ENCODE peak calls at places on chromosomes 4 and X, in four cellular contexts. Y is IMR-90, N is mesenchymal stem cell, C is H9. D is an unnamed sample.
A peak's percentile ranks its signal among the peaks of the same experiment; 100 is the strongest.

GRCh38 chr4:150943831-150944230 is 71.3 kb downstream of the LRBA start:
- DNase-seq in C (no peak), Y (no peak), N (no peak), D (no peak)

GRCh38 chrX:130885996-130886395 is 17.0 kb downstream of the ENOX2 start:
- DNase-seq in N (no peak), Y (no peak), C (no peak), D (no peak)

GRCh38 chrX:35351795-35352483 is 409.3 kb downstream of the FAM47B start:
- DNase-seq in Y (no peak), N (no peak), C (no peak), D (no peak)

GRCh38 chr4:40662962-40663604 is 33.4 kb upstream of the RBM47 start:
- DNase-seq in N (peak; percentile 71), Y (peak; percentile 89), C (no peak), D (no peak)

GRCh38 chrX:16185725-16186136 is 18.4 kb downstream of the MAGEB17 start:
- DNase-seq in C (no peak), N (peak; percentile 81), Y (peak; percentile 88), D (no peak)

GRCh38 chrX:12702509-12703091 is 88.6 kb upstream of the PRPS2 start:
- DNase-seq in C (no peak), N (no peak), Y (no peak), D (peak; percentile 3)

GRCh38 chr4:52594961-52595360 is 64.1 kb downstream of the USP46 start:
- DNase-seq in Y (peak; percentile 73), N (peak; percentile 88), C (no peak), D (no peak)

GRCh38 chr4:40475609-40476008 is 140.5 kb downstream of the CHRNA9 start:
- DNase-seq in C (no peak), N (no peak), Y (no peak), D (no peak)

GRCh38 chr4:98433608-98434198 is 172.5 kb downstream of the RAP1GDS1 start:
- DNase-seq in Y (no peak), N (no peak), C (no peak), D (no peak)

GRCh38 chr4:60562353-60562752 is 637.8 kb upstream of the ADGRL3 start:
- DNase-seq in Y (no peak), C (no peak), N (no peak), D (no peak)

GRCh38 chrX:16946971-16947562 is 609 bp downstream of the REPS2 start:
- DNase-seq in N (no peak), C (no peak), Y (no peak), D (no peak)

GRCh38 chr4:85427123-85427522 is 47.8 kb upstream of the ARHGAP24 start:
- DNase-seq in N (no peak), C (no peak), Y (no peak), D (no peak)

GRCh38 chr4:98341309-98341708 is 80.1 kb downstream of the RAP1GDS1 start:
- DNase-seq in C (no peak), Y (peak; percentile 48), N (peak; percentile 19), D (no peak)

GRCh38 chr4:15478724-15479088 is 9.0 kb downstream of the CC2D2A start:
- DNase-seq in Y (no peak), N (no peak), C (peak; percentile 33), D (no peak)

GRCh38 chrX:65821721-65822496 is 154.5 kb downstream of the MSN start:
- DNase-seq in N (no peak), C (no peak), Y (no peak), D (no peak)

GRCh38 chrX:21487832-21488231 is 113.6 kb downstream of the CNKSR2 start:
- DNase-seq in N (no peak), Y (peak; percentile 13), C (no peak), D (no peak)

GRCh38 chr4:6169239-6169638 is 31.1 kb downstream of the JAKMIP1 start:
- DNase-seq in N (no peak), Y (no peak), C (no peak), D (no peak)

GRCh38 chrX:63754141-63754859 is 30.7 kb downstream of the ARHGEF9 start:
- DNase-seq in Y (peak; percentile 15), C (peak; percentile 22), N (peak; percentile 63), D (no peak)

GRCh38 chr4:183867247-183867646 is 37.9 kb upstream of the STOX2 start:
- DNase-seq in Y (no peak), C (no peak), N (no peak), D (no peak)

GRCh38 chrX:4320436-4320947 is 607.0 kb upstream of the PRKX start:
- DNase-seq in Y (no peak), C (no peak), N (no peak), D (no peak)

GRCh38 chrX:144716187-144716586 is 531.1 kb upstream of the SPANXN1 start:
- DNase-seq in N (no peak), Y (no peak), C (no peak), D (no peak)

GRCh38 chr4:147683172-147683571 is 791 bp downstream of the PRMT9 start:
- DNase-seq in N (peak; percentile 57), C (no peak), Y (peak; percentile 32), D (no peak)

GRCh38 chrX:128781506-128781905 is 729.3 kb upstream of the ACTRT1 start:
- DNase-seq in Y (no peak), C (peak; percentile 57), N (peak; percentile 6), D (peak; percentile 3)

GRCh38 chrX:79477691-79478090 is 110.6 kb upstream of the ITM2A start:
- DNase-seq in Y (no peak), C (no peak), N (no peak), D (no peak)

GRCh38 chrX:69066966-69067525 is 98.2 kb downstream of the PJA1 start:
- DNase-seq in Y (peak; percentile 54), N (peak; percentile 35), C (no peak), D (no peak)

GRCh38 chr4:77445846-77446245 is 159.8 kb upstream of the CXCL13 start:
- DNase-seq in N (no peak), C (no peak), Y (no peak), D (no peak)

GRCh38 chrX:71216446-71216845 is 6.6 kb upstream of the GJB1 start:
- DNase-seq in N (no peak), Y (no peak), C (no peak), D (no peak)

GRCh38 chrX:40733691-40734090 is 1.7 kb downstream of the MED14 start:
- DNase-seq in C (no peak), Y (no peak), N (peak; percentile 3), D (no peak)

GRCh38 chr4:150078996-150079581 is 844 bp downstream of the DCLK2 start:
- DNase-seq in C (peak; percentile 61), N (peak; percentile 70), Y (peak; percentile 40), D (peak; percentile 31)

GRCh38 chr4:169314906-169315305 is 44.1 kb upstream of the SH3RF1 start:
- DNase-seq in C (no peak), N (peak; percentile 47), Y (peak; percentile 70), D (no peak)

GRCh38 chrX:96685205-96686099 is 810 bp downstream of the DIAPH2 start:
- DNase-seq in C (peak; percentile 33), Y (peak; percentile 55), N (peak; percentile 80), D (no peak)

DNA sequence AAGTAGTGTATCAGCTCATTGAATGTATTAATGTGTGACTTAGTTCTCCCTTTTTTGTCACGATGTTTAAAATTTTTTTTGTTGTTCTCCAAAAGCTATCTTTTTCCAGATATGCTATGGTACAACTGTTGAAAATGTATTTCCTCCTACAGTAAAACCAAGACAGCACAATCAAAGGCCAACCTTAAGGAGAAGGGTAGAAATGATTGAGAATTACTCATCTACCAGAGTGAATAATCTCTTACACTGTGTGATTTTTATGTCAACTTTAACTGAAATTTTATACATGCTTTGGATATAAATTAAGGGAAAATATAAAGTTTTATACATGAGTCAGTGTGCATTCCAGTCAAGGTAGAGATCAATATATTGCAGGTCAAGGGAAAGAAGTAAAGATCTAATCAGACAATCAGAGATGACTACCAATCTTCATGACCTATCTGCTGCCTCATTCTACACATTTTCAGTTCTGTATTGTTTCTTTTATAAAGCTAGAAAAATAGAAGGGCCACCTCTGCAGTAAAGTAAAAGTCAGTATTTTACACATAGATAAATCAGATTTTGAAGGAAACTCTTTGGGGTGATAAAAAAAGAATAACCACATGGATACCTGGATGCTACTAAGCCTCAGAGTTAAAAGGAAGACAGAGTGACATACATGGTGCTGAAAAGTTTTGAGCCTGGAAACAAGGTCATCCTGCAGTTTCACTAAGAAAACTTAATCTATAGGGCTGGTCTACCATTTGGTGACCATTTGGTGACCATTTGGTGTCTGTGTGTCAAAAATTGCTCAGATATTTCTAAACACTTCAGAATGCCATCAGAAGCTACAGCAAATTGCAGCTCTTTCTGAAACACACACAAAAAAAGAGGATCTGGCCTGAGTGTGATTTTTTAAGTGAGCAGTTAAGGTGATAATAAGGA is 1.6 kb downstream of the FAM13A start:
- DNase-seq in Y (no peak), N (no peak), C (no peak), D (no peak)
- H3K23ac ChIP-seq in Y (no peak overlapping the region), N (no peak overlapping the region), C (no peak overlapping the region), D (no peak overlapping the region)

GRCh38 chrX:106606583-106606982 is 5.2 kb upstream of the RADX start:
- DNase-seq in Y (no peak), C (no peak), N (no peak), D (no peak)
- H3K23ac ChIP-seq in Y (no peak overlapping the region), C (no peak overlapping the region), N (no peak overlapping the region), D (no peak overlapping the region)

DNA sequence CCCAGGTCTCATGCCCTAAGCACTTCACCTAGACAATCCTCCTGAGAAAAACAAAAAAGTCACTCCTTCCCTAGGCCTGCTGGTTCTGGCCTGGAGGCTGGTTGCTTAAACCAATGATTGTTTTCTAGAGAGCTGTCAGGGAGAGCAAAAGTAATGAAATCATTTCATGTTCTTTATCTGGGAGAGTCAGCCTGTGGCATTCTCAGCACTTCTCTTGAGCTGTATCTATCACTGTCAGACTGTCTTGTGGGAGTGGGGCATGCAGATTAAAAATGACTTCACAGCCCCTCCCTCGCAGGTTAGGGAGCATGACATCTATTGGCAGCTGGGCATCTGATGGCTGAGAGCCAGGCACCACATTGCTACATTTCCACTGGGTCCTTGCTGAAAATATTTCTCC is 20.4 kb upstream of the TMEM154 start:
- DNase-seq in C (peak; percentile 53), N (no peak), Y (no peak), D (no peak)
- H3K23ac ChIP-seq in C (no peak overlapping the region), N (no peak overlapping the region), Y (no peak overlapping the region), D (no peak overlapping the region)

GRCh38 chr4:82084747-82085146 is 289.0 kb downstream of the HNRNPD start:
- DNase-seq in C (no peak), Y (no peak), N (no peak), D (no peak)
- H3K23ac ChIP-seq in C (no peak overlapping the region), Y (no peak overlapping the region), N (no peak overlapping the region), D (no peak overlapping the region)

DNA sequence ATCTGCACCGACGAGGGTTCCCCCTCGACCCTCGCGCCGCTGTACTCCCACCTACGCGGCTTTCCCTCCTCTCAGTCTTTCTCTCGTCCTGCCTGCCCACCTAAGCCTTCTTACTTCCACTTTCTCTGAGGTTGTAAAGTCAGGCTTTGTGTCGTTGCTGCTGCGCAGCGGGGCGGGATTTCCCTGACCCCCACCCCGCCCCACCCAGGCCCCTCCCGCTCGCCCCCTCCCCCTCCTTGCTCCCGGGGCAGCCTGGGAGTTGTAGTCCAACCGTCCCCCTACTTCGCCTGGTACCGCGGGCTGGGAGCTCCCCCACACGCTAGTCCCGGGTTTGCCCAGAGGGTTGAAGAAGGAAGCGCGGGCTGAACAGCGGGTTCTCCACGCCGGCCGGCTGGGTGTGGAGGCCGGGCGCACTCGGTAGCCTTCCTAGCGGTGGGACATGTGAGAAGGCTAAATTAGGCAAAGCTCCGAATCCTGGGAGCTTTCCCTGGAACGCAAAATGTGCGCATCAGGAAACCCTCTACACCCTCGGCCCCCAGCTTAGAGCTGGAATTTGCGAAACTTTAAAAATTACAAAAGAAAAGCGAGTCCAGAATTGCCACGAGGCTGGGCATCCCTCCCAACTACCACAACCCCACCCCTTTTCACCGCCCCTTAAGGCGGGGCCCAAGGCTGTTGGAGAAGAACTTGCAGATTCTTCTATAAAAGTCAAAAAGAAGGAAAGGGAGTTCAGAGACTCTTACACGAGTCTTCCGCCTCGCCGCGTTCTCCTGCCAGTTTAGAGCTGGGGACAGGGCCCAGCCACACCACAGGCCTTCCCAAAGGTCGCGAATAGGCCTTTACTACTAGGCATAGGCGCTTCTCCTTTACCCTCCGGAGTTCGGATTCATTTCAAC is at the start of gene ATP11C:
- DNase-seq in N (peak; percentile 87), Y (peak; percentile 83), C (peak; percentile 82), D (peak; percentile 74)
- H3K23ac ChIP-seq in N (no peak within 1 kb of the TSS), Y (peak within 1 kb of the TSS; percentile 59), C (no peak within 1 kb of the TSS), D (peak within 1 kb of the TSS; percentile 80)